ENCODE peak calls at places on chromosomes 5 and 9, in eight cellular contexts. One of them, this sample, is unnamed.
A peak's percentile ranks its signal among the peaks of the same experiment; 100 is the strongest.

GRCh38 chr5:40869371-40869770 is 28.2 kb downstream of the CARD6 start:
- DNase-seq in thoracic aorta: no peak
- DNase-seq in H7: no peak
- DNase-seq in heart right ventricle: no peak
- DNase-seq in GM06990: no peak
- DNase-seq in prostate gland: no peak
- DNase-seq in tibial artery: no peak
- DNase-seq in foreskin keratinocyte: no peak
- DNase-seq in this sample: no peak

GRCh38 chr9:503881-504852 is 289.5 kb downstream of the DOCK8 start:
- DNase-seq in thoracic aorta: no peak
- DNase-seq in H7: peak; percentile 95
- DNase-seq in heart right ventricle: peak; percentile 82
- DNase-seq in GM06990: peak; percentile 86
- DNase-seq in prostate gland: peak; percentile 76
- DNase-seq in tibial artery: peak; percentile 74
- DNase-seq in foreskin keratinocyte: peak; percentile 35
- DNase-seq in this sample: peak; percentile 92

GRCh38 chr5:116320486-116320885 is 235.7 kb downstream of the COMMD10 start:
- DNase-seq in thoracic aorta: no peak
- DNase-seq in H7: no peak
- DNase-seq in heart right ventricle: no peak
- DNase-seq in GM06990: no peak
- DNase-seq in prostate gland: no peak
- DNase-seq in tibial artery: no peak
- DNase-seq in foreskin keratinocyte: no peak
- DNase-seq in this sample: no peak

GRCh38 chr9:112218908-112219307 is 43.8 kb upstream of the SUSD1 start:
- DNase-seq in thoracic aorta: no peak
- DNase-seq in H7: no peak
- DNase-seq in heart right ventricle: no peak
- DNase-seq in GM06990: peak; percentile 71
- DNase-seq in prostate gland: no peak
- DNase-seq in tibial artery: no peak
- DNase-seq in foreskin keratinocyte: no peak
- DNase-seq in this sample: no peak

GRCh38 chr5:34695275-34696032 is 39.3 kb downstream of the RAI14 start:
- DNase-seq in thoracic aorta: no peak
- DNase-seq in H7: no peak
- DNase-seq in heart right ventricle: no peak
- DNase-seq in GM06990: peak; percentile 24
- DNase-seq in prostate gland: no peak
- DNase-seq in tibial artery: no peak
- DNase-seq in foreskin keratinocyte: no peak
- DNase-seq in this sample: no peak

GRCh38 chr5:39640552-39640951 is 215.8 kb upstream of the DAB2 start:
- DNase-seq in thoracic aorta: no peak
- DNase-seq in H7: no peak
- DNase-seq in heart right ventricle: no peak
- DNase-seq in GM06990: no peak
- DNase-seq in prostate gland: no peak
- DNase-seq in tibial artery: no peak
- DNase-seq in foreskin keratinocyte: no peak
- DNase-seq in this sample: no peak

GRCh38 chr9:96777539-96777864 is 385 bp downstream of the ZNF510 start:
- DNase-seq in thoracic aorta: no peak
- DNase-seq in H7: no peak
- DNase-seq in heart right ventricle: no peak
- DNase-seq in GM06990: no peak
- DNase-seq in prostate gland: no peak
- DNase-seq in tibial artery: no peak
- DNase-seq in foreskin keratinocyte: no peak
- DNase-seq in this sample: no peak

GRCh38 chr5:2607622-2608021 is 143.9 kb downstream of the IRX2 start:
- DNase-seq in thoracic aorta: no peak
- DNase-seq in H7: no peak
- DNase-seq in heart right ventricle: no peak
- DNase-seq in GM06990: no peak
- DNase-seq in prostate gland: no peak
- DNase-seq in tibial artery: no peak
- DNase-seq in foreskin keratinocyte: no peak
- DNase-seq in this sample: no peak

GRCh38 chr9:130039504-130040147 is 3.4 kb downstream of the FNBP1 start:
- DNase-seq in thoracic aorta: no peak
- DNase-seq in H7: peak; percentile 63
- DNase-seq in heart right ventricle: no peak
- DNase-seq in GM06990: peak; percentile 74
- DNase-seq in prostate gland: no peak
- DNase-seq in tibial artery: no peak
- DNase-seq in foreskin keratinocyte: no peak
- DNase-seq in this sample: no peak

GRCh38 chr5:318931-319601 is 2.4 kb upstream of the AHRR start:
- DNase-seq in thoracic aorta: no peak
- DNase-seq in H7: peak; percentile 49
- DNase-seq in heart right ventricle: no peak
- DNase-seq in GM06990: no peak
- DNase-seq in prostate gland: no peak
- DNase-seq in tibial artery: no peak
- DNase-seq in foreskin keratinocyte: no peak
- DNase-seq in this sample: no peak

GRCh38 chr9:120531683-120532300 is 48.2 kb downstream of the CDK5RAP2 start:
- DNase-seq in thoracic aorta: no peak
- DNase-seq in H7: peak; percentile 57
- DNase-seq in heart right ventricle: no peak
- DNase-seq in GM06990: no peak
- DNase-seq in prostate gland: no peak
- DNase-seq in tibial artery: no peak
- DNase-seq in foreskin keratinocyte: peak; percentile 26
- DNase-seq in this sample: no peak

GRCh38 chr5:88881566-88881965 is 1.4 kb downstream of the MEF2C start:
- DNase-seq in thoracic aorta: no peak
- DNase-seq in H7: no peak
- DNase-seq in heart right ventricle: no peak
- DNase-seq in GM06990: no peak
- DNase-seq in prostate gland: no peak
- DNase-seq in tibial artery: no peak
- DNase-seq in foreskin keratinocyte: no peak
- DNase-seq in this sample: no peak

GRCh38 chr9:129007035-129007765 is 20.9 kb downstream of the SH3GLB2 start:
- DNase-seq in thoracic aorta: no peak
- DNase-seq in H7: no peak
- DNase-seq in heart right ventricle: peak; percentile 72
- DNase-seq in GM06990: no peak
- DNase-seq in prostate gland: no peak
- DNase-seq in tibial artery: no peak
- DNase-seq in foreskin keratinocyte: no peak
- DNase-seq in this sample: no peak
- H3K27me3 ChIP-seq in thoracic aorta: no peaks in the 10 kb centered on the region
- H3K27me3 ChIP-seq in H7: no peaks in the 10 kb centered on the region
- H3K27me3 ChIP-seq in heart right ventricle: no peaks in the 10 kb centered on the region
- H3K27me3 ChIP-seq in GM06990: no peaks in the 10 kb centered on the region
- H3K27me3 ChIP-seq in prostate gland: no peaks in the 10 kb centered on the region
- H3K27me3 ChIP-seq in tibial artery: no peaks in the 10 kb centered on the region
- H3K27me3 ChIP-seq in foreskin keratinocyte: no peaks in the 10 kb centered on the region
- H3K27me3 ChIP-seq in this sample: no peaks in the 10 kb centered on the region

GRCh38 chr9:92644278-92644677 is 25.7 kb downstream of the IPPK start:
- DNase-seq in thoracic aorta: no peak
- DNase-seq in H7: no peak
- DNase-seq in heart right ventricle: no peak
- DNase-seq in GM06990: no peak
- DNase-seq in prostate gland: no peak
- DNase-seq in tibial artery: no peak
- DNase-seq in foreskin keratinocyte: no peak
- DNase-seq in this sample: no peak
- H3K27me3 ChIP-seq in thoracic aorta: no peaks in the 10 kb centered on the region
- H3K27me3 ChIP-seq in H7: no peaks in the 10 kb centered on the region
- H3K27me3 ChIP-seq in heart right ventricle: no peaks in the 10 kb centered on the region
- H3K27me3 ChIP-seq in GM06990: no peaks in the 10 kb centered on the region
- H3K27me3 ChIP-seq in prostate gland: no peaks in the 10 kb centered on the region
- H3K27me3 ChIP-seq in tibial artery: no peaks in the 10 kb centered on the region
- H3K27me3 ChIP-seq in foreskin keratinocyte: no peaks in the 10 kb centered on the region
- H3K27me3 ChIP-seq in this sample: no peaks in the 10 kb centered on the region

GRCh38 chr9:83538172-83538889 is at the start of gene FRMD3:
- DNase-seq in thoracic aorta: no peak
- DNase-seq in H7: peak; percentile 88
- DNase-seq in heart right ventricle: peak; percentile 91
- DNase-seq in GM06990: peak; percentile 23
- DNase-seq in prostate gland: peak; percentile 69
- DNase-seq in tibial artery: peak; percentile 86
- DNase-seq in foreskin keratinocyte: no peak
- DNase-seq in this sample: peak; percentile 65

GRCh38 chr9:83537331-83538171 is 650 bp downstream of the FRMD3 start:
- DNase-seq in thoracic aorta: no peak
- DNase-seq in H7: peak; percentile 59
- DNase-seq in heart right ventricle: peak; percentile 26
- DNase-seq in GM06990: peak; percentile 5
- DNase-seq in prostate gland: no peak
- DNase-seq in tibial artery: no peak
- DNase-seq in foreskin keratinocyte: no peak
- DNase-seq in this sample: no peak

GRCh38 chr9:83533296-83533695 is 4.9 kb downstream of the FRMD3 start:
- DNase-seq in thoracic aorta: no peak
- DNase-seq in H7: no peak
- DNase-seq in heart right ventricle: no peak
- DNase-seq in GM06990: no peak
- DNase-seq in prostate gland: no peak
- DNase-seq in tibial artery: no peak
- DNase-seq in foreskin keratinocyte: no peak
- DNase-seq in this sample: no peak

GRCh38 chr9:83536332-83536731 is 1.9 kb downstream of the FRMD3 start:
- DNase-seq in thoracic aorta: no peak
- DNase-seq in H7: no peak
- DNase-seq in heart right ventricle: no peak
- DNase-seq in GM06990: no peak
- DNase-seq in prostate gland: no peak
- DNase-seq in tibial artery: no peak
- DNase-seq in foreskin keratinocyte: no peak
- DNase-seq in this sample: no peak

GRCh38 chr9:83535736-83536135 is 2.5 kb downstream of the FRMD3 start:
- DNase-seq in thoracic aorta: no peak
- DNase-seq in H7: peak; percentile 36
- DNase-seq in heart right ventricle: no peak
- DNase-seq in GM06990: no peak
- DNase-seq in prostate gland: no peak
- DNase-seq in tibial artery: no peak
- DNase-seq in foreskin keratinocyte: no peak
- DNase-seq in this sample: no peak
- H3K27me3 ChIP-seq in thoracic aorta: no peaks in the 10 kb centered on the region
- H3K27me3 ChIP-seq in H7: peaks cover 48% of the 10 kb centered on the region
- H3K27me3 ChIP-seq in heart right ventricle: no peaks in the 10 kb centered on the region
- H3K27me3 ChIP-seq in GM06990: peaks cover 2% of the 10 kb centered on the region
- H3K27me3 ChIP-seq in prostate gland: no peaks in the 10 kb centered on the region
- H3K27me3 ChIP-seq in tibial artery: no peaks in the 10 kb centered on the region
- H3K27me3 ChIP-seq in foreskin keratinocyte: peaks cover 68% of the 10 kb centered on the region
- H3K27me3 ChIP-seq in this sample: no peaks in the 10 kb centered on the region

DNA sequence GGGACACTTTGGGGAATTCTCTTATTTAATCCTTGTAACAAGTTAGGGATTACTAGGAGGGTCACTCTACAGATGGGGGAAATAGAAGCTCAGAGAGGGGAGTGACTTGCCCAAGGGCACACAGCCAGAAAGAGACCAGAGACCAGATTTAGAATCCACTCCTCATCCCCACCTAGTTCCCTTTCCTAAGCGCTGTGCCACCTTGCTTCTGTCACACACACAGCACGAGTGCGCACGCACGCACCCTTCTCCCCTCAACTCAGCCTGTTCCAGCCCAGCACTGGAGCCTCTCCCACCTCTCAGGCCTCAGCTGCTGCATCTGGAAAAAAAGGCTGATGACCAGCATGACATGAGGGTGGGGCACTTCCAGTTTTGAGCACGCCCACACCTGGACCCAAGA is 18.6 kb downstream of the NR5A1 start:
- DNase-seq in thoracic aorta: no peak
- DNase-seq in H7: no peak
- DNase-seq in heart right ventricle: no peak
- DNase-seq in GM06990: no peak
- DNase-seq in prostate gland: no peak
- DNase-seq in tibial artery: no peak
- DNase-seq in foreskin keratinocyte: no peak
- DNase-seq in this sample: no peak
- H3K27me3 ChIP-seq in thoracic aorta: no peaks in the 10 kb centered on the region
- H3K27me3 ChIP-seq in H7: peaks cover 5% of the 10 kb centered on the region
- H3K27me3 ChIP-seq in heart right ventricle: peaks cover 34% of the 10 kb centered on the region
- H3K27me3 ChIP-seq in GM06990: no peaks in the 10 kb centered on the region
- H3K27me3 ChIP-seq in prostate gland: peaks cover 8% of the 10 kb centered on the region
- H3K27me3 ChIP-seq in tibial artery: no peaks in the 10 kb centered on the region
- H3K27me3 ChIP-seq in foreskin keratinocyte: peaks cover 66% of the 10 kb centered on the region
- H3K27me3 ChIP-seq in this sample: no peaks in the 10 kb centered on the region

DNA sequence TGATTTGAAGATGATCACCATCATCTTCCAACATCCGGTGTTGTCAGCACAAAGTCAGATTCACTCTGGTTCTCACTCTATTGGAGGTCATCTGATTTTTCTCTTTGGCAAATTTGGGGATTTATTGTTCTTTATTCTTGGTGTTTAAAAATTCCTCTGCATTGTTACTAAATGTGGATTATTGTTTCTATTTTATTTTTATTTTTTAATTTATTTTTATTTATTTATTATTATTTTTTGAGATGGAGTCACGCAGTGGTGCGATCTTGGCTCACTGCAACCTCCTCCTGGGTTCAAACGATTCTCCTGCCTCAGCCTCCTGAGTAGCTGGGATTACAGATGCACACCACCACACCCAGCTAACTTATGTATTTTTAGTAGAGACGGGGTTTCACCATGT is 72.9 kb upstream of the TGFBR1 start:
- DNase-seq in thoracic aorta: no peak
- DNase-seq in H7: no peak
- DNase-seq in heart right ventricle: no peak
- DNase-seq in GM06990: no peak
- DNase-seq in prostate gland: no peak
- DNase-seq in tibial artery: no peak
- DNase-seq in foreskin keratinocyte: no peak
- DNase-seq in this sample: no peak
- H3K27me3 ChIP-seq in thoracic aorta: no peaks in the 10 kb centered on the region
- H3K27me3 ChIP-seq in H7: no peaks in the 10 kb centered on the region
- H3K27me3 ChIP-seq in heart right ventricle: no peaks in the 10 kb centered on the region
- H3K27me3 ChIP-seq in GM06990: peaks cover 2% of the 10 kb centered on the region
- H3K27me3 ChIP-seq in prostate gland: no peaks in the 10 kb centered on the region
- H3K27me3 ChIP-seq in tibial artery: no peaks in the 10 kb centered on the region
- H3K27me3 ChIP-seq in foreskin keratinocyte: peaks cover 15% of the 10 kb centered on the region
- H3K27me3 ChIP-seq in this sample: no peaks in the 10 kb centered on the region